ENCODE peak calls at places on chromosomes 16 and 17, in six cellular contexts. Y is NCI-H2081, O is SW 1271, E is AG09309, G is iPS-NIHi11, V is brain microvascular endothelial cell. Q is an unnamed sample.

GRCh38 chr17:6555331-6556120 is 829 bp downstream of the PITPNM3 start:
- DNase-seq in Y (no peak), O (no peak), E (no peak), G (peak), V (no peak), Q (peak)

GRCh38 chr17:66730497-66730923 is 104.4 kb upstream of the CACNG5 start:
- DNase-seq in Y (no peak), O (no peak), E (no peak), G (peak), V (no peak), Q (no peak)

GRCh38 chr16:7437843-7438242 is 105.2 kb downstream of the RBFOX1 start:
- DNase-seq in Y (no peak), O (no peak), E (no peak), G (no peak), V (no peak), Q (no peak)

GRCh38 chr16:19997264-19997663 is 76.4 kb downstream of the GPR139 start:
- DNase-seq in Y (no peak), O (no peak), E (no peak), G (no peak), V (no peak), Q (no peak)

GRCh38 chr17:27644586-27644985 is 13.6 kb downstream of the LGALS9 start:
- DNase-seq in Y (no peak), O (no peak), E (no peak), G (no peak), V (no peak), Q (no peak)

GRCh38 chr17:51636291-51636690 is 375.9 kb downstream of the UTP18 start:
- DNase-seq in Y (no peak), O (no peak), E (no peak), G (peak), V (no peak), Q (no peak)

GRCh38 chr16:75329933-75330332 is 78.5 kb upstream of the BCAR1 start:
- DNase-seq in Y (no peak), O (no peak), E (no peak), G (no peak), V (no peak), Q (no peak)

GRCh38 chr17:2232244-2232638 is 71.3 kb downstream of the SMG6 start:
- DNase-seq in Y (no peak), O (no peak), E (peak), G (no peak), V (peak), Q (peak)

GRCh38 chr16:66619036-66619435 is 14.5 kb downstream of the CMTM3 start:
- DNase-seq in Y (no peak), O (no peak), E (no peak), G (no peak), V (peak), Q (no peak)

GRCh38 chr16:26983426-26983825 is 83.3 kb upstream of the C16orf82 start:
- DNase-seq in Y (no peak), O (no peak), E (no peak), G (no peak), V (no peak), Q (no peak)

GRCh38 chr17:80895366-80895765 is 96.3 kb upstream of the CHMP6 start:
- DNase-seq in Y (no peak), O (no peak), E (no peak), G (no peak), V (no peak), Q (no peak)

GRCh38 chr16:81585785-81586184 is 141.2 kb downstream of the CMIP start:
- DNase-seq in Y (no peak), O (no peak), E (no peak), G (peak), V (no peak), Q (peak)

GRCh38 chr16:642189-643049 is 791 bp downstream of the MCRIP2 start:
- DNase-seq in Y (no peak), O (no peak), E (no peak), G (peak), V (no peak), Q (peak)

GRCh38 chr17:37648555-37648954 is 5.3 kb upstream of the DDX52 start:
- DNase-seq in Y (no peak), O (no peak), E (peak), G (no peak), V (peak), Q (peak)

GRCh38 chr17:82702161-82702932 is 3.8 kb upstream of the RAB40B start:
- DNase-seq in Y (no peak), O (no peak), E (no peak), G (no peak), V (no peak), Q (no peak)

GRCh38 chr17:49676276-49676868 is 1.5 kb downstream of the SPOP start:
- DNase-seq in Y (no peak), O (no peak), E (no peak), G (no peak), V (peak), Q (no peak)

GRCh38 chr17:2067559-2067958 is 12.7 kb downstream of the HIC1 start:
- DNase-seq in Y (no peak), O (no peak), E (no peak), G (no peak), V (no peak), Q (no peak)

GRCh38 chr17:61253293-61253801 is 146.3 kb upstream of the TBX2 start:
- DNase-seq in Y (no peak), O (no peak), E (no peak), G (no peak), V (no peak), Q (no peak)

GRCh38 chr17:66549731-66550207 is 247.4 kb downstream of the PRKCA start:
- DNase-seq in Y (no peak), O (peak), E (peak), G (peak), V (peak), Q (peak)

GRCh38 chr16:62036101-62036806 is at the start of gene CDH8:
- DNase-seq in Y (peak), O (no peak), E (no peak), G (peak), V (peak), Q (peak)

GRCh38 chr17:18105595-18105994 is 3.0 kb upstream of the MYO15A start:
- DNase-seq in Y (no peak), O (no peak), E (no peak), G (no peak), V (no peak), Q (no peak)

GRCh38 chr16:71645450-71645849 is 19.5 kb downstream of the MARVELD3 start:
- DNase-seq in Y (peak), O (no peak), E (no peak), G (peak), V (peak), Q (no peak)

GRCh38 chr17:39058524-39058923 is 91.3 kb upstream of the FBXO47 start:
- DNase-seq in Y (no peak), O (no peak), E (no peak), G (no peak), V (no peak), Q (no peak)

GRCh38 chr16:57821149-57821971 is 19.1 kb upstream of the KIFC3 start:
- DNase-seq in Y (no peak), O (no peak), E (no peak), G (no peak), V (no peak), Q (no peak)

GRCh38 chr17:61452301-61453290 is at the start of gene TBX4:
- DNase-seq in Y (no peak), O (no peak), E (no peak), G (peak), V (no peak), Q (peak)

GRCh38 chr17:76384987-76385891 is 830 bp downstream of the SPHK1 start:
- DNase-seq in Y (no peak), O (no peak), E (no peak), G (no peak), V (peak), Q (peak)

GRCh38 chr16:56483394-56483793 is 32.0 kb downstream of the OGFOD1 start:
- DNase-seq in Y (no peak), O (no peak), E (no peak), G (no peak), V (no peak), Q (no peak)

GRCh38 chr17:6603746-6604325 is 36.7 kb downstream of the KIAA0753 start:
- DNase-seq in Y (no peak), O (no peak), E (no peak), G (no peak), V (no peak), Q (no peak)

GRCh38 chr16:11057696-11058345 is 113.5 kb downstream of the CLEC16A start:
- DNase-seq in Y (no peak), O (no peak), E (no peak), G (no peak), V (no peak), Q (no peak)

GRCh38 chr17:9971991-9972390 is 66.9 kb upstream of the RCVRN start:
- DNase-seq in Y (no peak), O (no peak), E (peak), G (no peak), V (no peak), Q (peak)

GRCh38 chr17:66522591-66523272 is 220.3 kb downstream of the PRKCA start:
- DNase-seq in Y (no peak), O (no peak), E (no peak), G (no peak), V (no peak), Q (no peak)

GRCh38 chr17:4195306-4195705 is 52.3 kb downstream of the CYB5D2 start:
- DNase-seq in Y (no peak), O (no peak), E (peak), G (no peak), V (peak), Q (peak)

GRCh38 chr17:78400581-78401240 is 22.3 kb downstream of the PGS1 start:
- DNase-seq in Y (no peak), O (no peak), E (no peak), G (no peak), V (no peak), Q (no peak)

GRCh38 chr16:85253127-85253941 is 141.1 kb upstream of the CIBAR2 start:
- DNase-seq in Y (no peak), O (no peak), E (no peak), G (peak), V (no peak), Q (peak)

GRCh38 chr17:49520386-49521087 is 25.4 kb downstream of the NGFR start:
- DNase-seq in Y (no peak), O (no peak), E (no peak), G (peak), V (no peak), Q (no peak)

GRCh38 chr16:83713597-83713996 is 94.2 kb upstream of the HSBP1 start:
- DNase-seq in Y (no peak), O (no peak), E (no peak), G (peak), V (no peak), Q (no peak)

Q was measured in trophoblast cell.